ENCODE peak calls at places on chromosomes 11 and 22, in ten cellular contexts. D, O, N, B, M, Y, U, T, L and F are unnamed samples.

GRCh38 chr22:41888638-41889200 is 26.2 kb downstream of the SHISA8 start:
- DNase-seq in B (no peak), D (no peak), T (no peak), Y (no peak), U (no peak), M (no peak), N (no peak), O (no peak), L (no peak), F (peak)

GRCh38 chr22:30261134-30261533 is 5.5 kb downstream of the OSM start:
- DNase-seq in O (no peak), B (no peak), D (no peak), T (no peak), U (no peak), N (no peak), L (no peak), M (no peak), Y (no peak), F (no peak)

GRCh38 chr22:36201630-36202312 is at the start of gene APOL4:
- DNase-seq in T (peak), O (peak), B (peak), Y (peak), D (no peak), M (peak), L (peak), U (no peak), N (peak), F (no peak)

GRCh38 chr11:129960216-129961214 is 42.1 kb downstream of the PRDM10 start:
- DNase-seq in Y (no peak), B (no peak), U (peak), N (no peak), T (no peak), O (no peak), M (no peak), D (no peak), L (no peak), F (peak)

GRCh38 chr11:6538456-6538855 is 41.4 kb downstream of the DNHD1 start:
- DNase-seq in U (no peak), B (no peak), O (no peak), N (no peak), M (no peak), L (no peak), T (no peak), D (no peak), Y (no peak), F (no peak)

GRCh38 chr11:85756401-85757200 is 54.3 kb downstream of the SYTL2 start:
- DNase-seq in T (no peak), U (no peak), O (no peak), D (no peak), L (no peak), M (no peak), Y (peak), N (no peak), B (no peak), F (no peak)

GRCh38 chr11:100778386-100778785 is 91.3 kb downstream of the ARHGAP42 start:
- DNase-seq in T (no peak), U (no peak), N (no peak), Y (no peak), M (no peak), D (no peak), O (no peak), L (no peak), B (no peak), F (no peak)

GRCh38 chr11:129959687-129960086 is 42.9 kb downstream of the PRDM10 start:
- DNase-seq in U (no peak), L (no peak), Y (no peak), O (no peak), D (no peak), T (no peak), M (no peak), N (no peak), B (no peak), F (no peak)

GRCh38 chr11:63508009-63508408 is 2.1 kb downstream of the LGALS12 start:
- DNase-seq in L (peak), T (peak), O (no peak), M (peak), N (peak), U (no peak), B (no peak), D (peak), Y (peak), F (no peak)

GRCh38 chr22:43884600-43885318 is 7.1 kb downstream of the PNPLA5 start:
- DNase-seq in Y (peak), D (peak), T (peak), B (peak), O (no peak), U (peak), N (peak), L (peak), M (peak), F (no peak)

GRCh38 chr11:78223320-78223954 is 34.7 kb downstream of the USP35 start:
- DNase-seq in U (no peak), M (no peak), O (no peak), N (no peak), B (no peak), L (no peak), D (no peak), T (no peak), Y (no peak), F (no peak)

GRCh38 chr11:32305460-32305859 is 129.9 kb downstream of the WT1 start:
- DNase-seq in T (no peak), D (no peak), O (no peak), M (no peak), N (no peak), U (no peak), L (no peak), B (no peak), Y (no peak), F (no peak)

GRCh38 chr11:78649361-78650215 is 74.9 kb upstream of the NARS2 start:
- DNase-seq in M (no peak), O (no peak), U (no peak), T (peak), N (no peak), D (no peak), L (peak), Y (no peak), B (no peak), F (no peak)

GRCh38 chr11:128544625-128545024 is 42.7 kb downstream of the ETS1 start:
- DNase-seq in D (no peak), U (peak), T (no peak), B (no peak), L (no peak), M (no peak), O (no peak), N (no peak), Y (no peak), F (no peak)

GRCh38 chr22:33811686-33812085 is 108.6 kb downstream of the LARGE1 start:
- DNase-seq in M (peak), L (no peak), Y (peak), O (peak), T (no peak), B (peak), D (no peak), U (no peak), N (peak), F (no peak)

GRCh38 chr11:30960387-30960992 is 374.3 kb upstream of the MPPED2 start:
- DNase-seq in T (no peak), N (no peak), L (no peak), Y (no peak), D (peak), B (no peak), O (no peak), M (no peak), U (peak), F (peak)

GRCh38 chr11:35588627-35589026 is 29.6 kb upstream of the FJX1 start:
- DNase-seq in B (no peak), O (no peak), Y (no peak), M (no peak), N (no peak), T (no peak), U (no peak), L (no peak), D (no peak), F (no peak)

GRCh38 chr11:8543278-8543677 is 50.8 kb downstream of the STK33 start:
- DNase-seq in N (no peak), U (no peak), T (no peak), O (no peak), B (no peak), D (no peak), Y (no peak), L (no peak), M (no peak), F (no peak)

GRCh38 chr22:44881246-44881600 is 128.6 kb downstream of the PHF21B start:
- DNase-seq in N (no peak), T (no peak), Y (no peak), B (no peak), D (no peak), L (no peak), U (no peak), M (no peak), O (no peak), F (no peak)

GRCh38 chr22:17576475-17576874 is 13.2 kb downstream of the SLC25A18 start:
- DNase-seq in U (no peak), T (no peak), N (no peak), Y (no peak), O (no peak), L (peak), B (peak), M (peak), D (no peak), F (peak)

GRCh38 chr11:64848779-64849599 is 4.5 kb upstream of the CDC42BPG start:
- DNase-seq in L (peak), D (peak), T (no peak), U (no peak), Y (peak), B (no peak), O (no peak), M (no peak), N (peak), F (no peak)

GRCh38 chr11:92948116-92948515 is 21.3 kb upstream of the MTNR1B start:
- DNase-seq in Y (peak), L (no peak), U (no peak), M (no peak), B (no peak), N (peak), T (no peak), O (no peak), D (no peak), F (no peak)

GRCh38 chr11:44973634-44974401 is 23.1 kb upstream of the TP53I11 start:
- DNase-seq in L (peak), T (no peak), U (no peak), B (no peak), Y (no peak), N (no peak), D (no peak), M (no peak), O (no peak), F (no peak)

GRCh38 chr11:47503227-47503626 is 49.7 kb downstream of the CELF1 start:
- DNase-seq in Y (no peak), O (no peak), T (no peak), L (no peak), D (no peak), M (no peak), B (no peak), U (no peak), N (no peak), F (no peak)

GRCh38 chr11:43691332-43691731 is 10.8 kb downstream of the HSD17B12 start:
- DNase-seq in U (no peak), O (no peak), D (no peak), L (no peak), N (no peak), T (no peak), B (no peak), Y (no peak), M (no peak), F (no peak)

GRCh38 chr11:34988294-34989255 is 72.2 kb downstream of the PDHX start:
- DNase-seq in B (no peak), Y (no peak), D (peak), U (no peak), T (no peak), M (no peak), N (no peak), L (no peak), O (no peak), F (no peak)

GRCh38 chr22:46561435-46561905 is 24.1 kb upstream of the CELSR1 start:
- DNase-seq in D (peak), U (no peak), L (peak), N (no peak), O (no peak), M (no peak), B (no peak), Y (no peak), T (no peak), F (no peak)
- H3K4me3 ChIP-seq in D (peak), U (no peak), L (no peak), N (no peak), O (no peak), M (no peak), B (no peak), Y (no peak), T (no peak), F (no peak)

DNA sequence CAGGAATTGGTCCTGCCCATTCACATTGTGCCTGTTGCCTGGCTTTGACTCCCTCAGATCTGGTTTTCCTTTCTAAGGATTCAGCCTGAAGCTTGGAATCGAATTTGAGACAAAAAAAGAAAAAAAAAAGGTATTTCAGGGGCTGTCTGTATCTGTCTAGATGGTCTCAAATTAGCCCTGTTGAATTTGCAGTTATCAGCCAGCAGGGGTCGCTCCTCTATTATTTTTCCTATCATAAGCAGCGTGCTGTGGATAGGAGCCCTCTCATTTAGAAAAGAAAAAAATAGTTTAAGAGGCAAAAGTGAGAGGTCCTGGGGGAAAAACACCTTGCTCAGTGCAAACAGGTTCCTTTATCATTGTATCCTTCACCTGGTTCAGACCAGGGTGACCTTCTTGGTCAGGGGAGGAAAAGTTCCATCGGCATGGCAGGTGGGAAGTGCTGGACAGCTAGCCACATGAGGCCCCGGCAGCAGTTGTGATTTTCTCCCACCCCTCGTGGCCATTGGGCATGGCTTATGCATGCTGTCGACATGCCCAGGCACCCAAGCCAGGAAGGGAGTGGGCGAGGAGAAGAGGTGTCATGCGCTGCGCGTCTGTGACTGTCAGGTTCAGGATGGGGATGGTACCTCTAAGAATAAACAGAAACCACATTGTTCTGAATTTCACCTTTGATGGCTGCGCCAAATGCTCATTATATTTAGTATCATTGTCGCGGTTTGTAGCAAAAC is 13.1 kb downstream of the OR5AK2 start:
- DNase-seq in T (no peak), M (no peak), N (no peak), D (no peak), O (no peak), B (no peak), Y (no peak), L (no peak), U (peak), F (no peak)
- TF ChIP-seq CTCF in T (no peak), M (no peak), N (no peak), D (peak), O (no peak), B (no peak), Y (no peak), L (peak), U (peak), F (peak)

GRCh38 chr11:133929401-133930052 is 27.2 kb downstream of the IGSF9B start:
- DNase-seq in B (no peak), T (no peak), D (no peak), Y (no peak), M (no peak), L (no peak), U (no peak), N (no peak), O (no peak), F (no peak)

GRCh38 chr11:133925756-133926155 is 31.0 kb downstream of the IGSF9B start:
- DNase-seq in Y (no peak), M (no peak), U (no peak), N (no peak), O (no peak), D (no peak), T (no peak), L (no peak), B (no peak), F (no peak)

GRCh38 chr11:133926466-133927246 is 30.1 kb downstream of the IGSF9B start:
- DNase-seq in L (no peak), M (no peak), D (no peak), O (no peak), U (no peak), Y (no peak), T (no peak), B (no peak), N (no peak), F (no peak)

GRCh38 chr11:133928628-133929059 is 28.1 kb downstream of the IGSF9B start:
- DNase-seq in Y (peak), B (no peak), N (no peak), M (no peak), L (peak), D (no peak), T (no peak), U (no peak), O (no peak), F (no peak)

DNA sequence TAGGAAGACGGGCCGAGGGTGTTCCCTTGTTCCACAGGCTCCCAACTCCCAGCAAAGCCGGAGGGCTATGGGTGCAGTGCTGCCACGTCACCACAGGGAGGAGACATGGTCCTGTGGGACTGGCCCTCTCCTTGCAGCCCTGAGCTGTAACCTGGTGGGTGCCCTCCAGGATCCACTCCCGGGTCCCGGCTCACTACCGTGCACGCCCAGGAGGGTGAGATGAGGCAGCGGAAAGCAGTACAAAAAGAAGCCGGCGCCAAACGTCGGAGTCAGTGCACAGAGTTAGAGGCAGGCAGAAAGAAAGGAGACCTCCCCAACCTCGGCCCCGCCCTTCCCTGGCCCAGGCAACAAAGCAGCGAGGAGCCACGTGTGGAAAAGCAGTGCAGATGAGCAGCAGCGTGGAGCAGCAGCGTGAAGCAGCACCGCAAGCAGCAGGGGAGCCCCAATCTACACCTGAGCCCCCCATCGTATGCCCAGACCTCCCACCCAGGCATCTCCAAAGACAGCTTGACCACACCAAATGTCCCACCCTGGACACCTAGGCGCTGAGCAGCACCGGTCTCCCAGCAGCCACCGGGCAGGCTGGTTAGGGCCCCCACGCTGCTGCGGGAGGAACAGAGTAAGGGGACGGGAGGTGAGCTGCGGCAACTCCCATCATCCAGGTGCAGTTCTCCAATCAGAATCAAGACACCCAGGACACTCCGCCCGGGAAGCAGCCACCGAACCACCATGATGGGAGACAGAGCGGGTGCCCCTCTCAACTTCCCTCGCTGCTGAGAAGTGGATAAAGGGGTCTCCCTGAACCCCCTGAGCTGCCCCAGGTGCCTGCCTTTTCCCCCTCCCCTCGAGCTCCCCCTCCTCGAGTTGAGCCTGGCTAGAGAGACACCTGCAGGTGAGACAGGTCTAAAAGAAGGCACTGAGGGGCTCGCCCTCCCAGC is 28.8 kb downstream of the IGSF9B start:
- DNase-seq in Y (peak), U (peak), M (peak), B (peak), O (no peak), T (peak), L (peak), N (peak), D (peak), F (peak)
- H3K4me3 ChIP-seq in Y (peak), U (no peak), M (no peak), B (no peak), O (peak), T (no peak), L (no peak), N (no peak), D (peak), F (peak)

DNA sequence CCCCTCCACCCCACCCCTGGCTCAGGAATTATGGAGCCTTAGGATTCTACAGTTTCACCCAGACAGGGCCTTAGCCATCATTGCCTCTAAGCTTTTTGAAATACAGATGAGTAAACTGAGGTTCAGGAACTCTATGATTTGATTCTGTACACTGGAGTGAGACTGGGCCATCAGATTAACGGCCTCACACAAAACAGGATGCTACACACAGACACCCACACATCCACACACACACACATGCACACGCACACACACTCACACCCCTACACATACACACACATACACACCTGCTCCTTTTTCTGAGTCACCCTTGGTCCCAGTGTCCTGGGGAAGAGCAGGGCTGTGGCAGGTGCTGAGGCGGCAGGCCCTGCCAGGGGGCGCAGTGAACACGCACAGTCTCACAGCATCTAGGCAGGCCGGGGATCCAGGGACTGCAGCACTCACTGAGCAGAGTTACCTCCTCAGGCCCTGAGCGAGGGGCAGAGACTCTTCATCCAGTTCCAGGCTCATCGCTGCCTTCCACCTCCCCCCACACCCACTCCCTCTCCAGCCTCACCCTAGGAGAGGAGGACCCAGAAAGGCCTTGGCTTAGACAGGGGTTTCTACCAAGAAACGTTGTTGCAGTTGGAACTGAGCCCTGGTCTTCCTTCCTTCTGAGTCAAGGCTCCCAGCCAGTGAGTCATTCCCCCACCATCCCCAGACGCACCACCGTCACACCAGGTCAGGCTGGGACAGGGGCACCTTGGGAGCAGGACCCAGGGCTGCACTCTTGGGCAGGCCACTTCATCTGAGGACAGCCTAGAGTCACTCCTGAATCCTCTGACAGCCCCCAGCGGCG is 89.8 kb upstream of the PARVA start:
- DNase-seq in U (peak), Y (peak), O (peak), N (peak), T (peak), B (peak), L (peak), M (peak), D (no peak), F (peak)
- TF ChIP-seq CTCF in U (peak), Y (no peak), O (peak), N (no peak), T (no peak), B (no peak), L (peak), M (no peak), D (peak), F (peak)